ENCODE peak calls at places on chromosomes 12 and 14, in five cellular contexts. Z is H9, Y is right cardiac atrium, C is MM.1S, Q is body of pancreas. L is an unnamed sample.
A peak's percentile ranks its signal among the peaks of the same experiment; 100 is the strongest.

GRCh38 chr12:77685112-77685511 is 145.6 kb upstream of the NAV3 start:
- DNase-seq in Q (peak; percentile 58), Z (peak; percentile 65), C (peak; percentile 72), Y (peak; percentile 64), L (no peak)

GRCh38 chr12:15356831-15357456 is 34.6 kb downstream of the PTPRO start:
- DNase-seq in Q (no peak), Y (no peak), C (no peak), Z (no peak), L (no peak)

GRCh38 chr12:79549531-79550271 is 141.1 kb downstream of the PAWR start:
- DNase-seq in Q (no peak), Z (no peak), C (no peak), Y (no peak), L (no peak)

GRCh38 chr12:67275380-67275913 is 6.3 kb downstream of the CAND1 start:
- DNase-seq in C (no peak), Q (no peak), Z (no peak), Y (no peak), L (no peak)

GRCh38 chr12:88334271-88334670 is 192.2 kb downstream of the TMTC3 start:
- DNase-seq in C (peak; percentile 94), Q (peak; percentile 47), Y (no peak), Z (no peak), L (peak; percentile 71)

GRCh38 chr14:49405291-49405690 is 180.9 kb downstream of the RPS29 start:
- DNase-seq in Q (no peak), C (no peak), Z (no peak), Y (no peak), L (no peak)

GRCh38 chr12:94039914-94040313 is 108.5 kb upstream of the PLXNC1 start:
- DNase-seq in Z (no peak), C (no peak), Q (no peak), Y (peak; percentile 20), L (no peak)

GRCh38 chr14:54893151-54893760 is 9.4 kb downstream of the GCH1 start:
- DNase-seq in Y (no peak), Z (no peak), C (no peak), Q (peak; percentile 73), L (no peak)

GRCh38 chr12:96236221-96236822 is 42.1 kb downstream of the ELK3 start:
- DNase-seq in Y (peak; percentile 79), C (no peak), Q (peak; percentile 19), Z (no peak), L (peak; percentile 90)

GRCh38 chr14:69574266-69574953 is at the start of gene CCDC177:
- DNase-seq in Z (peak; percentile 75), C (peak; percentile 50), Q (peak; percentile 48), Y (peak; percentile 53), L (no peak)

GRCh38 chr12:106309671-106310313 is 7.3 kb downstream of the TCP11L2 start:
- DNase-seq in Y (no peak), Z (no peak), Q (no peak), C (peak; percentile 24), L (no peak)

GRCh38 chr12:95763809-95764253 is 26.7 kb downstream of the NTN4 start:
- DNase-seq in Z (no peak), Y (peak; percentile 31), Q (peak; percentile 37), C (no peak), L (no peak)

GRCh38 chr12:32444895-32445294 is 45.5 kb downstream of the FGD4 start:
- DNase-seq in C (no peak), Z (no peak), Y (no peak), Q (peak; percentile 68), L (no peak)

GRCh38 chr12:6380141-6381121 is 3.5 kb upstream of the LTBR start:
- DNase-seq in Q (no peak), Y (no peak), Z (peak; percentile 25), C (no peak), L (no peak)

GRCh38 chr12:102356690-102357089 is 123.7 kb downstream of the IGF1 start:
- DNase-seq in Z (no peak), Y (no peak), Q (no peak), C (no peak), L (no peak)

GRCh38 chr12:57940052-57940914 is 1.1 kb upstream of the ATP23 start:
- DNase-seq in Z (no peak), Q (no peak), C (no peak), Y (no peak), L (no peak)

GRCh38 chr12:2414810-2415567 is 362.2 kb downstream of the CACNA1C start:
- DNase-seq in Y (no peak), Q (no peak), Z (no peak), C (no peak), L (peak; percentile 65)

GRCh38 chr14:79134346-79134745 is 964.2 kb downstream of the NRXN3 start:
- DNase-seq in Q (no peak), Y (no peak), Z (no peak), C (no peak), L (no peak)

GRCh38 chr12:15152456-15152855 is 68.8 kb downstream of the RERG start:
- DNase-seq in Y (peak; percentile 19), C (no peak), Z (no peak), Q (no peak), L (no peak)

GRCh38 chr12:91620949-91621348 is 438.3 kb upstream of the DCN start:
- DNase-seq in Q (no peak), Z (no peak), C (no peak), Y (no peak), L (no peak)

GRCh38 chr14:97287956-97288355 is 490.8 kb downstream of the VRK1 start:
- DNase-seq in Q (no peak), C (no peak), Y (no peak), Z (no peak), L (no peak)

GRCh38 chr12:107318804-107319535 is 225.6 kb upstream of the CRY1 start:
- DNase-seq in Q (peak; percentile 28), Z (peak; percentile 58), Y (no peak), C (no peak), L (no peak)

GRCh38 chr12:67650127-67650495 is 1.6 kb downstream of the DYRK2 start:
- DNase-seq in Q (peak; percentile 36), C (no peak), Z (no peak), Y (peak; percentile 27), L (no peak)

GRCh38 chr14:96091941-96092411 is 52.8 kb downstream of the C14orf132 start:
- DNase-seq in Y (peak; percentile 54), Z (no peak), Q (no peak), C (no peak), L (no peak)

GRCh38 chr14:39467889-39468524 is 35.8 kb upstream of the FBXO33 start:
- DNase-seq in C (peak; percentile 28), Y (no peak), Z (peak; percentile 70), Q (no peak), L (no peak)

GRCh38 chr14:45698462-45699134 is 445.6 kb upstream of the MIS18BP1 start:
- DNase-seq in Z (no peak), Q (peak; percentile 17), C (no peak), Y (no peak), L (no peak)

GRCh38 chr12:64780531-64781373 is 21.5 kb upstream of the GNS start:
- DNase-seq in Q (peak; percentile 87), Z (peak; percentile 73), Y (peak; percentile 54), C (peak; percentile 61), L (peak; percentile 64)

GRCh38 chr12:93762059-93762719 is 85.0 kb downstream of the CRADD start:
- DNase-seq in Y (no peak), Q (no peak), Z (no peak), C (no peak), L (no peak)

GRCh38 chr12:93146278-93146939 is 217.3 kb upstream of the EEA1 start:
- DNase-seq in C (no peak), Q (peak; percentile 19), Y (peak; percentile 33), Z (no peak), L (no peak)

GRCh38 chr12:110756611-110757010 is 13.9 kb upstream of the PPP1CC start:
- DNase-seq in Z (no peak), C (no peak), Y (no peak), Q (no peak), L (no peak)

GRCh38 chr12:92973614-92974013 is 44.5 kb upstream of the EEA1 start:
- DNase-seq in Y (no peak), Z (no peak), Q (no peak), C (peak; percentile 73), L (no peak)

DNA sequence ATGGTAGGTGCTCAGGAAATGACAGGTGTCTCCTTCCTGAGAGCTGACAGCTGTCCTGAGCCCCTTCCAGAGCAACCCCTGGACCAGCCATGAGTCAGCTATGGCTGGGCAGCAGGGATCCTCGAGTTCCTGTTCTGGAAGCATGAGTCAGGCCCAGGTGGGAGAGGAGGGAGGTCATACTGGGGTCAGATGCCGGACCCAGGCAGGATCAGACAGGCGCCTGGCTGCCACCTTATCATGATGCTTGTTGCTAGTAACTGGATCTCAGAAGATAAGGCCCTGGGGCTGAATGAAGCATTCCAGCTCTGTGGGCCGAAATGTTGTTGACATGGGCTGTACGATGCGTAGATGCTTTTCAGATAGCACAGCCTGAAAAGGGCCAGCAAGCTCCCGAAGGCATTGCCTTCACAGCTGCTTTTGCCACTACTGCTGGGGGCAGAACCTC is 17.4 kb upstream of the KRT7 start:
- DNase-seq in Y (no peak), C (no peak), Z (no peak), Q (peak; percentile 54), L (peak; percentile 45)
- H3K4me1 ChIP-seq in Y (no peaks in the 10 kb centered on the region), C (no peaks in the 10 kb centered on the region), Z (no peaks in the 10 kb centered on the region), Q (peaks cover 72% of the 10 kb centered on the region), L (no peaks in the 10 kb centered on the region)

GRCh38 chr14:32802295-32802694 is 136.4 kb upstream of the NPAS3 start:
- DNase-seq in Y (no peak), Z (no peak), Q (no peak), C (no peak), L (no peak)
- H3K4me1 ChIP-seq in Y (no peaks in the 10 kb centered on the region), Z (no peaks in the 10 kb centered on the region), Q (no peaks in the 10 kb centered on the region), C (no peaks in the 10 kb centered on the region), L (no peaks in the 10 kb centered on the region)

GRCh38 chr14:93034671-93034994 is 81.1 kb downstream of the ITPK1 start:
- DNase-seq in Z (no peak), Y (no peak), C (no peak), Q (no peak), L (no peak)
- H3K4me1 ChIP-seq in Z (peaks cover 14% of the 10 kb centered on the region), Y (peaks cover 12% of the 10 kb centered on the region), C (no peaks in the 10 kb centered on the region), Q (peaks cover 37% of the 10 kb centered on the region), L (peaks cover 80% of the 10 kb centered on the region)

DNA sequence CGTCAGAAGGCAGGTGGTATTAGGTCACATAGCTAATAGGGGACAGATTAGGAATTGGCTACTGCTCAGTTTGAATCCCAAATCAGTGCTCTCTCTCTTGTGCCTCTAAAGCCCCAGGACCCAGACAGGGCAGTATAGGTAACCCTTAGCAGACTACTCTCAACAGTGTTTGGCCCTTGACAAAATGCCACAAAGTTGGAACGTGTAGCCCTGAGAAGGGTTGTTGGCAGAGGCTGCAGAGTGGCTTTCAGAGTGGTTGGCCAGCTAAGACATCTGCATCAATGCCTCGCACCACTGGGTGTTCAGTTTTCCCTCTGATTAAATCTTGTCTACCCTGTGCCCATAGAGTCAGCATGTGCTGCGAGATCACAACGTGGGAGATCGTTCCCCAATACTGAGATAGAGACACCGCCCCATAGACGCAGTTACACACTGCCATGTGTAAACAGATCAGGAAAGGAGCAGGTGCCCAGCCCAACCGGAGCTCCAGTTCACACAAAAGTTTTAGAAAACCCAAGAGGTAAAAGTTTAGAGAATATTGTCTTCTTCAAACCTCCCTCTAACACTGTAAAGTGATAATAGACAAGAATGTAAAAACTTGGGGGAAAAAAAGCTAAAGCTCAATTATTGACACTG is 48.3 kb downstream of the EML1 start:
- DNase-seq in Q (no peak), C (no peak), Y (no peak), Z (no peak), L (no peak)
- H3K4me1 ChIP-seq in Q (peaks cover 13% of the 10 kb centered on the region), C (no peaks in the 10 kb centered on the region), Y (peaks cover 4% of the 10 kb centered on the region), Z (peaks cover 10% of the 10 kb centered on the region), L (peaks cover 46% of the 10 kb centered on the region)

DNA sequence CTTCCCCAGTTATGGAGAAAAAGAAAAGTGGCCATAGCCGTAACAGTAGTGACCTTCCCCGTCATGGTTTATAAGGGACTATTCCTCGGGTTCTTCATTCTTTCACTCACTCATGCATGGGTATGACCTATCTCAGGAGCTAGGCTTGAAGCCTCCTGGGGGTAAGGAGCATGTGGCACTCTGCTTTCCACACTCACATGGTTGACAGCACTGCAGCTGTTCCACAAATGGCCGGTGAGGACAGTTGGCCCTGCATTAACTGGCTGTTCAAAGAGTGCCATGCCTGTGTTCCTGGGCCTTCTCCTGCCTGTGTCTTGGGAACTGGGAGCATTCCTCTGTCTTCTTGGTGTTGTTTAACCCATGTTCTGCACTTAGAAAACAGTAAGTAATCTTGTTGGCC is 66.2 kb upstream of the PNMA1 start:
- DNase-seq in C (no peak), Z (no peak), Q (no peak), Y (no peak), L (peak; percentile 41)
- H3K4me1 ChIP-seq in C (peaks cover 19% of the 10 kb centered on the region), Z (peaks cover 3% of the 10 kb centered on the region), Q (peaks cover 44% of the 10 kb centered on the region), Y (peaks cover 46% of the 10 kb centered on the region), L (peaks cover 82% of the 10 kb centered on the region)

L was measured in sigmoid colon.